ENCODE peak calls at places on chromosomes 1 and 21, in ten cellular contexts. Y is GM23338, U is esophagus squamous epithelium, O is breast epithelium, S is heart right ventricle, C is Peyer's patch, T is PC-3, X is PC-9, K is H1, L is ovary. Z is an unnamed sample. For H3K4me1, the result is how much of the 10 kb centered on the place peaks cover.

GRCh38 chr1:159994896-159995295 is 36.9 kb downstream of the PIGM start:
- DNase-seq in Y (no peak), U (no peak), O (no peak), S (no peak), C (no peak), T (no peak), X (no peak), K (no peak), L (no peak), Z (no peak)

GRCh38 chr1:179550753-179551682 is 24.7 kb downstream of the NPHS2 start:
- DNase-seq in Y (no peak), U (no peak), O (no peak), S (no peak), C (no peak), T (peak), X (peak), K (no peak), L (no peak), Z (no peak)

GRCh38 chr1:23331713-23332112 is 12.4 kb downstream of the HNRNPR start:
- DNase-seq in Y (no peak), U (no peak), O (no peak), S (no peak), C (no peak), T (no peak), X (no peak), K (no peak), L (no peak), Z (no peak)

GRCh38 chr1:19375621-19376020 is 63.5 kb downstream of the SLC66A1 start:
- DNase-seq in Y (no peak), U (no peak), O (no peak), S (no peak), C (no peak), T (no peak), X (no peak), K (no peak), L (no peak), Z (no peak)

GRCh38 chr1:156104861-156105546 is 9.5 kb upstream of the LMNA start:
- DNase-seq in Y (peak), U (no peak), O (no peak), S (no peak), C (no peak), T (no peak), X (no peak), K (no peak), L (peak), Z (no peak)

GRCh38 chr1:169588785-169589485 is 2.7 kb upstream of the F5 start:
- DNase-seq in Y (no peak), U (no peak), O (no peak), S (no peak), C (no peak), T (peak), X (peak), K (no peak), L (no peak), Z (no peak)

GRCh38 chr1:243513726-243514491 is 258.1 kb downstream of the SDCCAG8 start:
- DNase-seq in Y (no peak), U (no peak), O (no peak), S (no peak), C (no peak), T (peak), X (no peak), K (no peak), L (no peak), Z (peak)

GRCh38 chr21:45980271-45980670 is 1.3 kb upstream of the COL6A1 start:
- DNase-seq in Y (no peak), U (no peak), O (no peak), S (no peak), C (no peak), T (no peak), X (no peak), K (no peak), L (peak), Z (no peak)

GRCh38 chr1:19923953-19924346 is 533 bp upstream of the PLA2G2E start:
- DNase-seq in Y (no peak), U (no peak), O (no peak), S (no peak), C (no peak), T (no peak), X (no peak), K (no peak), L (no peak), Z (no peak)

GRCh38 chr1:35448344-35448801 is 108.8 kb downstream of the KIAA0319L start:
- DNase-seq in Y (no peak), U (no peak), O (no peak), S (no peak), C (no peak), T (peak), X (peak), K (no peak), L (no peak), Z (no peak)

GRCh38 chr21:45996311-45997204 is 15.0 kb downstream of the COL6A1 start:
- DNase-seq in Y (no peak), U (no peak), O (peak), S (peak), C (peak), T (no peak), X (no peak), K (no peak), L (peak), Z (no peak)

GRCh38 chr1:182766881-182767645 is 22.5 kb upstream of the NPL start:
- DNase-seq in Y (no peak), U (no peak), O (no peak), S (no peak), C (no peak), T (no peak), X (no peak), K (no peak), L (no peak), Z (no peak)

GRCh38 chr1:150186789-150187559 is 37.3 kb downstream of the PLEKHO1 start:
- DNase-seq in Y (peak), U (no peak), O (no peak), S (peak), C (no peak), T (peak), X (peak), K (no peak), L (no peak), Z (peak)

GRCh38 chr1:61130338-61131000 is 48.1 kb downstream of the NFIA start:
- DNase-seq in Y (no peak), U (no peak), O (no peak), S (no peak), C (no peak), T (no peak), X (no peak), K (no peak), L (no peak), Z (no peak)

GRCh38 chr1:154784924-154785531 is 85.1 kb downstream of the KCNN3 start:
- DNase-seq in Y (peak), U (no peak), O (no peak), S (peak), C (no peak), T (no peak), X (no peak), K (no peak), L (no peak), Z (peak)

GRCh38 chr1:147620543-147620942 is 49.8 kb downstream of the ACP6 start:
- DNase-seq in Y (no peak), U (no peak), O (no peak), S (no peak), C (no peak), T (no peak), X (no peak), K (no peak), L (no peak), Z (no peak)

GRCh38 chr1:58812926-58813325 is 29.1 kb upstream of the JUN start:
- DNase-seq in Y (no peak), U (no peak), O (no peak), S (no peak), C (no peak), T (no peak), X (no peak), K (no peak), L (no peak), Z (no peak)

GRCh38 chr1:61504305-61504704 is 220.6 kb downstream of the TM2D1 start:
- DNase-seq in Y (no peak), U (no peak), O (no peak), S (no peak), C (no peak), T (no peak), X (no peak), K (no peak), L (no peak), Z (no peak)

GRCh38 chr1:26530898-26531598 is 1.5 kb downstream of the RPS6KA1 start:
- DNase-seq in Y (peak), U (no peak), O (peak), S (no peak), C (peak), T (peak), X (peak), K (peak), L (no peak), Z (no peak)

GRCh38 chr1:17265162-17265561 is 16.3 kb downstream of the PADI3 start:
- DNase-seq in Y (peak), U (no peak), O (no peak), S (no peak), C (no peak), T (no peak), X (no peak), K (peak), L (no peak), Z (no peak)

GRCh38 chr1:66475940-66476339 is 58.0 kb upstream of the SGIP1 start:
- DNase-seq in Y (peak), U (no peak), O (no peak), S (peak), C (no peak), T (no peak), X (no peak), K (no peak), L (no peak), Z (no peak)

GRCh38 chr1:107139833-107140702 is 771 bp upstream of the NTNG1 start:
- DNase-seq in Y (peak), U (no peak), O (no peak), S (no peak), C (no peak), T (peak), X (no peak), K (peak), L (peak), Z (no peak)

DNA sequence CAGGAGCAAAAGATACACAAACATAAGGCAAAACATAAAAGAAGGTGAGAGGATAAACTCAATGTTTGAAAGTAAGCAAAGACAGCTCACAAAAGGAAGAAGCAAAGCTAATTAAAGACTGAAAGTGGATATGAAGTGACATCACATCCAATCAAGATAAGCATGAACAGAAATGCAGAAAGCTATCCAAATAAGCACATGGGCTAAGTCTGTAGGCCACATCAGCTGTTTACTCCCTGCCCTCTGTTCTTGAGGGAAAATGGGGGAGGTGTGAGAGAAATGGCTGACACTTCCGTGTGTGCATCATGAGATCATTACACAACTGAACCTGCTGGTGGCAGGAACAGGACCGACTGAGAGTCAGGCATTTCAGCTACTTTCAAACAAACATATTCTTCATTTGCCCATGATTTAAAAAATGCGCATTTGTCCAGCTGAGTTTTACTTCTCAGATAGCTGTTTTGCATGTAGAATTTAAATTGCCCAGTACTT is 27.3 kb upstream of the MAN1A2 start:
- DNase-seq in Y (peak), U (no peak), O (peak), S (no peak), C (peak), T (peak), X (peak), K (no peak), L (no peak), Z (peak)
- TF ChIP-seq CTCF in Y (no peak), U (no peak), O (peak), S (no peak), C (no peak), T (peak), X (no peak), K (no peak), L (no peak), Z (peak)

GRCh38 chr1:116413414-116413813 is 40.4 kb downstream of the ATP1A1 start:
- DNase-seq in Y (no peak), U (no peak), O (no peak), S (no peak), C (no peak), T (no peak), X (no peak), K (no peak), L (no peak), Z (no peak)

GRCh38 chr1:116412898-116413297 is 39.9 kb downstream of the ATP1A1 start:
- DNase-seq in Y (no peak), U (no peak), O (no peak), S (no peak), C (no peak), T (no peak), X (no peak), K (no peak), L (no peak), Z (no peak)

GRCh38 chr1:116415200-116415698 is 42.2 kb downstream of the ATP1A1 start:
- DNase-seq in Y (no peak), U (no peak), O (no peak), S (no peak), C (no peak), T (no peak), X (no peak), K (no peak), L (no peak), Z (no peak)

GRCh38 chr1:116415699-116416533 is 42.9 kb downstream of the ATP1A1 start:
- DNase-seq in Y (peak), U (no peak), O (peak), S (peak), C (no peak), T (no peak), X (no peak), K (no peak), L (no peak), Z (no peak)

GRCh38 chr1:116414364-116414763 is 41.3 kb downstream of the ATP1A1 start:
- DNase-seq in Y (no peak), U (no peak), O (no peak), S (no peak), C (no peak), T (no peak), X (no peak), K (no peak), L (no peak), Z (no peak)
- H3K4me1 ChIP-seq in Y (under half), U (half or more), O (under half), S (half or more), C (under half), T (under half), X (under half), K (under half), L (under half), Z (under half)

GRCh38 chr1:95116666-95117206 is 419 bp upstream of the TLCD4 start:
- DNase-seq in Y (peak), U (no peak), O (peak), S (peak), C (peak), T (peak), X (peak), K (peak), L (peak), Z (peak)

GRCh38 chr1:95117207-95118018 is at the start of gene TLCD4:
- DNase-seq in Y (peak), U (no peak), O (no peak), S (peak), C (peak), T (peak), X (peak), K (peak), L (peak), Z (peak)

GRCh38 chr1:95122151-95122697 is 5.1 kb downstream of the TLCD4 start:
- DNase-seq in Y (no peak), U (no peak), O (no peak), S (no peak), C (peak), T (no peak), X (no peak), K (no peak), L (no peak), Z (no peak)

GRCh38 chr1:95115708-95116137 is 1.4 kb upstream of the TLCD4 start:
- DNase-seq in Y (no peak), U (no peak), O (no peak), S (no peak), C (no peak), T (no peak), X (no peak), K (no peak), L (no peak), Z (no peak)

DNA sequence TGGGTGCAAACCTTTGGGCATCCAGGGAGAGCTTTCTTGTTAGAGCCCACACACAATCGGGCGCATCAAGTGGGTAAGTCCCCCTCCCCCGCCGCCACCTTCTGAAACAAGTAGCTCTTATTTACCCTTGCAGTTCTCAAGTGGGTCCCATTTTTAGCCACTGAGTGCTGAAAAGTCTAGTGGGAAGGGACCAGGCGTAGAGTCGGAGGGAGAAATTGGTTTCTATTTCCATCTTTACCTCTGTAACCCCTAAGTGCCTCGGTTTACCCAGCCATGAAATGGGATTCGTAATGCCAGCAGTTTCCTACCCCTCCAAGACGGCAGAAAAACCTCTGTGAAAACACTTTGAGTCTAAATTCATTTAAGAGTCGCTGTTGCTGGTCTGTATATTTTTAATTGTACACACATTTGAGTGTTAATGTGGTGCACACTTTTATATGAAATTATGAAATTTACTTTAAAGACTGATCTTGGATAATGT is 904 bp downstream of the TLCD4 start:
- DNase-seq in Y (no peak), U (no peak), O (peak), S (peak), C (no peak), T (no peak), X (no peak), K (no peak), L (no peak), Z (peak)
- TF ChIP-seq CTCF in Y (no peak), U (no peak), O (no peak), S (no peak), C (no peak), T (no peak), X (no peak), K (no peak), L (no peak), Z (no peak)

GRCh38 chr1:12604114-12604874 is 13.7 kb downstream of the DHRS3 start:
- DNase-seq in Y (no peak), U (no peak), O (no peak), S (peak), C (peak), T (peak), X (peak), K (no peak), L (no peak), Z (no peak)

GRCh38 chr1:12603224-12603623 is 14.8 kb downstream of the DHRS3 start:
- DNase-seq in Y (no peak), U (no peak), O (no peak), S (no peak), C (no peak), T (no peak), X (no peak), K (no peak), L (no peak), Z (no peak)

GRCh38 chr1:12601690-12602632 is 16.0 kb downstream of the DHRS3 start:
- DNase-seq in Y (peak), U (no peak), O (no peak), S (peak), C (no peak), T (peak), X (no peak), K (no peak), L (no peak), Z (no peak)

GRCh38 chr1:12600880-12601633 is 17.0 kb downstream of the DHRS3 start:
- DNase-seq in Y (peak), U (no peak), O (no peak), S (no peak), C (peak), T (peak), X (no peak), K (peak), L (no peak), Z (peak)

GRCh38 chr1:12602633-12603024 is 15.4 kb downstream of the DHRS3 start:
- DNase-seq in Y (no peak), U (no peak), O (no peak), S (no peak), C (no peak), T (no peak), X (no peak), K (no peak), L (no peak), Z (no peak)
- H3K4me1 ChIP-seq in Y (under half), U (half or more), O (under half), S (half or more), C (under half), T (half or more), X (half or more), K (under half), L (under half), Z (under half)

GRCh38 chr1:180631197-180631765 is 541 bp upstream of the XPR1 start:
- DNase-seq in Y (no peak), U (no peak), O (no peak), S (no peak), C (peak), T (no peak), X (no peak), K (no peak), L (peak), Z (no peak)
- TF ChIP-seq CTCF in Y (no peak), U (no peak), O (no peak), S (no peak), C (no peak), T (no peak), X (no peak), K (no peak), L (no peak), Z (no peak)